ENCODE peak calls at places on chromosomes 12 and 14, in ten cellular contexts. I is midbrain; U is GM13977; T is testis; B is effector CD8-positive, alpha-beta T cell; Y is stimulated activated naive B cell treated with anti-CD40 and anti-IgM and Interleukin-4, amounts not matched to agents 10 μg/mL and 1 μg/mL and 100 μg/mL, for 72 hours; K is amniotic stem cell; M is choroid plexus epithelial cell; S is M059J; W is dorsolateral prefrontal cortex. N is an unnamed sample.

GRCh38 chr12:70045036-70045435 is 198.2 kb upstream of the CNOT2 start:
- DNase-seq in I (no peak), U (no peak), T (no peak), B (no peak), Y (no peak), K (no peak), M (peak), S (no peak), W (no peak), N (peak)

GRCh38 chr12:3130053-3130805 is 53.0 kb downstream of the TSPAN9 start:
- DNase-seq in I (no peak), U (no peak), T (no peak), B (no peak), Y (no peak), K (no peak), M (no peak), S (peak), W (no peak), N (no peak)

GRCh38 chr12:96263449-96263902 is 69.3 kb downstream of the ELK3 start:
- DNase-seq in I (peak), U (no peak), T (no peak), B (no peak), Y (no peak), K (no peak), M (peak), S (no peak), W (no peak), N (no peak)

GRCh38 chr12:100141998-100142850 is 450 bp downstream of the BLTP3B start:
- DNase-seq in I (peak), U (peak), T (peak), B (peak), Y (no peak), K (no peak), M (no peak), S (no peak), W (peak), N (no peak)

GRCh38 chr12:53550595-53550994 is 43.3 kb upstream of the NPFF start:
- DNase-seq in I (no peak), U (no peak), T (no peak), B (no peak), Y (no peak), K (no peak), M (peak), S (no peak), W (no peak), N (peak)

GRCh38 chr14:74888164-74889158 is 6.7 kb downstream of the DLST start:
- DNase-seq in I (no peak), U (no peak), T (no peak), B (no peak), Y (no peak), K (no peak), M (no peak), S (peak), W (no peak), N (peak)

GRCh38 chr14:30272848-30273563 is 286.0 kb upstream of the G2E3 start:
- DNase-seq in I (no peak), U (no peak), T (peak), B (no peak), Y (no peak), K (no peak), M (no peak), S (no peak), W (no peak), N (no peak)

GRCh38 chr14:76958020-76958965 is 70.2 kb downstream of the IRF2BPL start:
- DNase-seq in I (no peak), U (no peak), T (no peak), B (no peak), Y (no peak), K (no peak), M (no peak), S (peak), W (no peak), N (no peak)

GRCh38 chr12:6823161-6824084 is 1.8 kb downstream of the GPR162 start:
- DNase-seq in I (no peak), U (no peak), T (no peak), B (no peak), Y (no peak), K (no peak), M (no peak), S (peak), W (no peak), N (no peak)

GRCh38 chr14:51677276-51677675 is 25.6 kb downstream of the FRMD6 start:
- DNase-seq in I (peak), U (no peak), T (no peak), B (no peak), Y (no peak), K (no peak), M (peak), S (peak), W (no peak), N (peak)

GRCh38 chr12:96770239-96770780 is 136.7 kb upstream of the NEDD1 start:
- DNase-seq in I (no peak), U (no peak), T (no peak), B (no peak), Y (no peak), K (no peak), M (no peak), S (peak), W (no peak), N (no peak)

GRCh38 chr14:52790011-52790755 is 1.2 kb downstream of the GNPNAT1 start:
- DNase-seq in I (no peak), U (peak), T (no peak), B (no peak), Y (no peak), K (no peak), M (no peak), S (no peak), W (no peak), N (no peak)

GRCh38 chr14:49586673-49587460 is 687 bp upstream of the RPS29 start:
- DNase-seq in I (peak), U (peak), T (peak), B (peak), Y (no peak), K (peak), M (peak), S (peak), W (no peak), N (peak)

GRCh38 chr12:88342434-88342833 is 200.3 kb downstream of the TMTC3 start:
- DNase-seq in I (no peak), U (no peak), T (no peak), B (no peak), Y (no peak), K (no peak), M (no peak), S (no peak), W (no peak), N (no peak)

GRCh38 chr14:78142994-78143393 is 27.2 kb upstream of the NRXN3 start:
- DNase-seq in I (no peak), U (no peak), T (no peak), B (no peak), Y (no peak), K (no peak), M (no peak), S (no peak), W (no peak), N (peak)

GRCh38 chr14:60248697-60249314 is at the start of gene PPM1A:
- DNase-seq in I (peak), U (peak), T (peak), B (peak), Y (peak), K (peak), M (peak), S (peak), W (peak), N (peak)

GRCh38 chr14:21056520-21057163 is 980 bp upstream of the RNASE8 start:
- DNase-seq in I (no peak), U (no peak), T (no peak), B (no peak), Y (no peak), K (no peak), M (no peak), S (peak), W (no peak), N (peak)

GRCh38 chr12:32083489-32083888 is 23.2 kb upstream of the BICD1 start:
- DNase-seq in I (no peak), U (no peak), T (no peak), B (no peak), Y (no peak), K (peak), M (peak), S (peak), W (no peak), N (peak)

GRCh38 chr12:123062682-123063426 is 82.4 kb downstream of the ARL6IP4 start:
- DNase-seq in I (no peak), U (no peak), T (peak), B (no peak), Y (no peak), K (peak), M (peak), S (peak), W (peak), N (peak)

GRCh38 chr12:105705765-105706164 is 375.3 kb downstream of the C12orf75 start:
- DNase-seq in I (peak), U (no peak), T (peak), B (no peak), Y (no peak), K (peak), M (peak), S (peak), W (peak), N (peak)

GRCh38 chr12:123591702-123592481 is 7.5 kb downstream of the TMED2 start:
- DNase-seq in I (no peak), U (no peak), T (no peak), B (no peak), Y (no peak), K (no peak), M (peak), S (no peak), W (no peak), N (peak)

GRCh38 chr12:94202245-94203180 is 54.1 kb downstream of the PLXNC1 start:
- DNase-seq in I (no peak), U (no peak), T (no peak), B (no peak), Y (no peak), K (no peak), M (no peak), S (no peak), W (no peak), N (no peak)